ENCODE peak calls at places on chromosomes 7 and 10, in five cellular contexts. T is right lobe of liver, F is NT2/D1, R is body of pancreas, C is fibroblast of the aortic adventitia. S is an unnamed sample.

GRCh38 chr10:126902157-126902556 is 3.1 kb upstream of the DOCK1 start:
- DNase-seq in T (no peak), F (no peak), R (peak; percentile 25), C (peak; percentile 64), S (peak; percentile 47)

GRCh38 chr7:33185786-33186185 is 56.4 kb downstream of the BBS9 start:
- DNase-seq in T (no peak), F (peak; percentile 40), R (no peak), C (peak; percentile 77), S (peak; percentile 41)

GRCh38 chr7:101519324-101520017 is 109.6 kb downstream of the MYL10 start:
- DNase-seq in T (no peak), F (no peak), R (no peak), C (peak; percentile 39), S (no peak)

GRCh38 chr10:119233821-119234220 is 26.4 kb downstream of the GRK5 start:
- DNase-seq in T (no peak), F (no peak), R (no peak), C (peak; percentile 74), S (no peak)

GRCh38 chr10:124449170-124450009 is 445 bp downstream of the NKX1-2 start:
- DNase-seq in T (no peak), F (no peak), R (no peak), C (no peak), S (no peak)

GRCh38 chr7:107505997-107506682 is 36.3 kb downstream of the GPR22 start:
- DNase-seq in T (no peak), F (no peak), R (peak; percentile 91), C (no peak), S (no peak)

GRCh38 chr7:961546-962400 is 7.3 kb upstream of the ADAP1 start:
- DNase-seq in T (peak; percentile 19), F (no peak), R (no peak), C (no peak), S (no peak)

GRCh38 chr10:119246862-119247549 is 39.6 kb downstream of the GRK5 start:
- DNase-seq in T (no peak), F (no peak), R (no peak), C (peak; percentile 95), S (peak; percentile 80)

GRCh38 chr10:22002531-22003110 is 909 bp downstream of the DNAJC1 start:
- DNase-seq in T (no peak), F (no peak), R (no peak), C (peak; percentile 77), S (no peak)

GRCh38 chr10:35607475-35608316 is 2.6 kb downstream of the GJD4 start:
- DNase-seq in T (no peak), F (no peak), R (no peak), C (peak; percentile 10), S (no peak)

GRCh38 chr7:72019436-72019835 is 392.7 kb downstream of the CALN1 start:
- DNase-seq in T (no peak), F (no peak), R (no peak), C (no peak), S (no peak)

GRCh38 chr10:52030975-52031374 is 283.1 kb upstream of the DKK1 start:
- DNase-seq in T (no peak), F (no peak), R (no peak), C (no peak), S (no peak)

GRCh38 chr7:92810242-92810611 is 26.1 kb downstream of the CDK6 start:
- DNase-seq in T (no peak), F (no peak), R (no peak), C (no peak), S (no peak)

GRCh38 chr7:129781128-129781855 is 169.8 kb downstream of the NRF1 start:
- DNase-seq in T (no peak), F (no peak), R (no peak), C (no peak), S (no peak)

GRCh38 chr10:73906524-73907447 is 4.1 kb upstream of the PLAU start:
- DNase-seq in T (no peak), F (peak; percentile 71), R (peak; percentile 36), C (peak; percentile 98), S (peak; percentile 98)

GRCh38 chr7:43119371-43120069 is 7.1 kb downstream of the HECW1 start:
- DNase-seq in T (no peak), F (no peak), R (no peak), C (peak; percentile 83), S (peak; percentile 47)

GRCh38 chr7:133782470-133782869 is 344.7 kb upstream of the LRGUK start:
- DNase-seq in T (no peak), F (no peak), R (no peak), C (no peak), S (no peak)

GRCh38 chr7:108973075-108973474 is 403.4 kb downstream of the DNAJB9 start:
- DNase-seq in T (no peak), F (peak; percentile 30), R (no peak), C (no peak), S (no peak)

GRCh38 chr10:6927001-6927400 is 346.9 kb upstream of the PRKCQ start:
- DNase-seq in T (no peak), F (no peak), R (no peak), C (no peak), S (no peak)

GRCh38 chr7:30142710-30143109 is 7.9 kb downstream of the MTURN start:
- DNase-seq in T (no peak), F (no peak), R (peak; percentile 60), C (peak; percentile 89), S (no peak)

GRCh38 chr10:124802313-124802675 is 675 bp downstream of the ABRAXAS2 start:
- DNase-seq in T (no peak), F (no peak), R (no peak), C (no peak), S (no peak)

GRCh38 chr10:7886056-7886455 is 67.8 kb downstream of the TAF3 start:
- DNase-seq in T (no peak), F (no peak), R (no peak), C (no peak), S (no peak)

GRCh38 chr7:75920431-75921161 is 5.6 kb downstream of the POR start:
- DNase-seq in T (peak; percentile 84), F (no peak), R (no peak), C (peak; percentile 29), S (no peak)

GRCh38 chr10:133269367-133269766 is 7.3 kb downstream of the ADAM8 start:
- DNase-seq in T (no peak), F (no peak), R (no peak), C (no peak), S (no peak)

GRCh38 chr7:64879097-64879730 is 23.9 kb upstream of the ZNF273 start:
- DNase-seq in T (no peak), F (no peak), R (no peak), C (no peak), S (no peak)

GRCh38 chr7:46616636-46617035 is 695.6 kb upstream of the IGFBP3 start:
- DNase-seq in T (no peak), F (no peak), R (no peak), C (no peak), S (peak; percentile 8)

GRCh38 chr10:79188154-79188763 is 119.5 kb downstream of the ZMIZ1 start:
- DNase-seq in T (peak; percentile 73), F (no peak), R (no peak), C (peak; percentile 41), S (no peak)

GRCh38 chr7:66013938-66014337 is 31.9 kb upstream of the GUSB start:
- DNase-seq in T (no peak), F (peak; percentile 70), R (peak; percentile 31), C (peak; percentile 65), S (peak; percentile 39)

GRCh38 chr10:121558246-121558645 is 40.0 kb downstream of the FGFR2 start:
- DNase-seq in T (no peak), F (no peak), R (no peak), C (no peak), S (no peak)

GRCh38 chr7:44140341-44140740 is 791 bp downstream of the MYL7 start:
- DNase-seq in T (no peak), F (no peak), R (no peak), C (no peak), S (no peak)
- H3K4me3 ChIP-seq in T (no peak overlapping the region), F (no peak overlapping the region), R (no peak overlapping the region), C (no peak overlapping the region), S (no peak overlapping the region)

GRCh38 chr10:102280397-102281015 is 35.2 kb downstream of the GBF1 start:
- DNase-seq in T (no peak), F (no peak), R (no peak), C (peak; percentile 56), S (no peak)
- H3K4me3 ChIP-seq in T (no peak overlapping the region), F (no peak overlapping the region), R (no peak overlapping the region), C (peak overlapping the region; percentile 27), S (no peak overlapping the region)

GRCh38 chr10:114634607-114634974 is 23.5 kb downstream of the ABLIM1 start:
- DNase-seq in T (no peak), F (no peak), R (peak; percentile 69), C (peak; percentile 94), S (peak; percentile 83)

GRCh38 chr10:114635797-114636550 is 22.1 kb downstream of the ABLIM1 start:
- DNase-seq in T (no peak), F (no peak), R (no peak), C (no peak), S (no peak)

GRCh38 chr10:114632869-114633715 is 25.0 kb downstream of the ABLIM1 start:
- DNase-seq in T (peak; percentile 71), F (no peak), R (peak; percentile 23), C (peak; percentile 79), S (peak; percentile 22)

GRCh38 chr10:114631678-114632417 is 26.2 kb downstream of the ABLIM1 start:
- DNase-seq in T (peak; percentile 81), F (no peak), R (peak; percentile 43), C (no peak), S (no peak)

DNA sequence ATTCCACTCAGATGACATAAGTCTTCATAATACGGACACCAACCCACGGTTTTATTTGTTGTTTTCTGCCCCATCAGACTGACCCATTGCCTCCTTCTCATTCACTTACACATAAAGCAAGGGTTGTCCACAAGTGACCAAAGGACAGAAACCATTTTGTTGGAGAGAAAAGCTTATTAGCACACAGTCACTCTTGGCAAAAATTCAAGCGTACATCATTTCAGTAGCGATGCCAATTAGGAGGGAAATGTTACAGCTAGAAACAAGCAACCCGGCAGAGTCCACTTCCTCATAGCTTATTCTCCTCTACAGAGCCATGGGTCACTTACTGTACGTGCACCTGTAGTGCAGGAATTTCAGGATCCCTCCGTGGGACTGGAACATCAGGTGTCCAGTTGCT is 23.0 kb downstream of the ABLIM1 start:
- DNase-seq in T (no peak), F (no peak), R (no peak), C (no peak), S (no peak)
- H3K4me3 ChIP-seq in T (no peak overlapping the region), F (no peak overlapping the region), R (no peak overlapping the region), C (no peak overlapping the region), S (no peak overlapping the region)

DNA sequence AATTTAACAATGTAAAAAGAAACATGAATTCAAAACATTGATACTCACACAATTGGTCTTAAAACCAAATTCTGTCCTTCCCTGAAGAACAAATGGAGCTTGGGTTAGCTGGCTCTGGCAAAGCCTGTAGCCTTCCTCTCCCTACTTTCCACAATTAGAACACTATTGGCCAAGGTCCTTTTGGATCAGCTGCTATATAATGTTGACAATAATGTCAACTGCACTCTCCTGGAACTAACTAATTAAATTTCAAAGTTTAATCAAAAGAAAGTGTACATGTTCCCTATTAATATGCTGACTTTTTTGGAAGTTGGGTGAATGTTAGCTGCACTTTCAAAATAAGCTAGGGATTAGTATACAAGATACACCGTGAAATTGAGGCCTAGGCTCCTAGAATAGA is 440.1 kb upstream of the NFE2L3 start:
- DNase-seq in T (no peak), F (no peak), R (no peak), C (no peak), S (no peak)
- H3K4me3 ChIP-seq in T (no peak overlapping the region), F (no peak overlapping the region), R (no peak overlapping the region), C (no peak overlapping the region), S (no peak overlapping the region)

GRCh38 chr10:29063806-29064644 is 224.8 kb upstream of the LYZL1 start:
- DNase-seq in T (no peak), F (no peak), R (no peak), C (peak; percentile 54), S (peak; percentile 8)
- H3K4me3 ChIP-seq in T (no peak overlapping the region), F (no peak overlapping the region), R (no peak overlapping the region), C (no peak overlapping the region), S (no peak overlapping the region)